ENCODE peak calls at places on chromosomes 6 and 20, in eight cellular contexts. One of them, this sample, is unnamed.

GRCh38 chr6:43389713-43390265 is 20.3 kb upstream of the ZNF318 start:
- DNase-seq in heart left ventricle: no peak
- DNase-seq in lower leg skin: no peak
- DNase-seq in HFFc6: no peak
- DNase-seq in AG08395: no peak
- DNase-seq in HT1080: no peak
- DNase-seq in GM04503: no peak
- DNase-seq in GM23338: no peak
- DNase-seq in this sample: no peak

GRCh38 chr6:107399927-107400326 is 59.4 kb downstream of the PDSS2 start:
- DNase-seq in AG08395: no peak
- DNase-seq in GM04503: no peak
- DNase-seq in lower leg skin: no peak
- DNase-seq in HFFc6: no peak
- DNase-seq in GM23338: peak
- DNase-seq in heart left ventricle: no peak
- DNase-seq in HT1080: no peak
- DNase-seq in this sample: no peak

GRCh38 chr6:4780360-4780812 is 4.2 kb downstream of the CDYL start:
- DNase-seq in heart left ventricle: no peak
- DNase-seq in AG08395: no peak
- DNase-seq in GM23338: peak
- DNase-seq in GM04503: no peak
- DNase-seq in HFFc6: peak
- DNase-seq in HT1080: peak
- DNase-seq in lower leg skin: no peak
- DNase-seq in this sample: no peak

GRCh38 chr6:124389127-124389526 is 573.1 kb upstream of the RNF217 start:
- DNase-seq in GM23338: peak
- DNase-seq in lower leg skin: no peak
- DNase-seq in heart left ventricle: no peak
- DNase-seq in HFFc6: no peak
- DNase-seq in AG08395: no peak
- DNase-seq in HT1080: no peak
- DNase-seq in GM04503: no peak
- DNase-seq in this sample: no peak

GRCh38 chr6:95280690-95281273 is 296.6 kb upstream of the MANEA start:
- DNase-seq in heart left ventricle: no peak
- DNase-seq in AG08395: no peak
- DNase-seq in HT1080: peak
- DNase-seq in HFFc6: no peak
- DNase-seq in GM04503: no peak
- DNase-seq in lower leg skin: no peak
- DNase-seq in GM23338: peak
- DNase-seq in this sample: no peak

GRCh38 chr6:88008821-88009220 is 38.8 kb upstream of the SPACA1 start:
- DNase-seq in GM04503: no peak
- DNase-seq in HFFc6: no peak
- DNase-seq in HT1080: peak
- DNase-seq in GM23338: no peak
- DNase-seq in lower leg skin: no peak
- DNase-seq in AG08395: no peak
- DNase-seq in heart left ventricle: no peak
- DNase-seq in this sample: no peak

GRCh38 chr20:52552181-52552872 is 360.7 kb upstream of the ZFP64 start:
- DNase-seq in HFFc6: no peak
- DNase-seq in GM23338: peak
- DNase-seq in AG08395: peak
- DNase-seq in lower leg skin: no peak
- DNase-seq in heart left ventricle: no peak
- DNase-seq in GM04503: peak
- DNase-seq in HT1080: peak
- DNase-seq in this sample: no peak

GRCh38 chr6:156774872-156775405 is 2.2 kb upstream of the ARID1B start:
- DNase-seq in lower leg skin: no peak
- DNase-seq in AG08395: no peak
- DNase-seq in GM23338: peak
- DNase-seq in GM04503: no peak
- DNase-seq in HFFc6: no peak
- DNase-seq in heart left ventricle: no peak
- DNase-seq in HT1080: no peak
- DNase-seq in this sample: no peak

GRCh38 chr6:25889877-25890853 is 16.1 kb upstream of the SLC17A3 start:
- DNase-seq in heart left ventricle: peak
- DNase-seq in HT1080: peak
- DNase-seq in GM04503: peak
- DNase-seq in GM23338: peak
- DNase-seq in AG08395: peak
- DNase-seq in lower leg skin: no peak
- DNase-seq in HFFc6: peak
- DNase-seq in this sample: no peak

GRCh38 chr6:36610576-36611336 is 16.6 kb downstream of the SRSF3 start:
- DNase-seq in HFFc6: peak
- DNase-seq in GM23338: no peak
- DNase-seq in HT1080: no peak
- DNase-seq in AG08395: no peak
- DNase-seq in GM04503: no peak
- DNase-seq in heart left ventricle: no peak
- DNase-seq in lower leg skin: peak
- DNase-seq in this sample: peak

GRCh38 chr6:158131926-158132325 is 36.1 kb downstream of the SERAC1 start:
- DNase-seq in HFFc6: peak
- DNase-seq in AG08395: peak
- DNase-seq in HT1080: peak
- DNase-seq in heart left ventricle: no peak
- DNase-seq in lower leg skin: no peak
- DNase-seq in GM23338: peak
- DNase-seq in GM04503: no peak
- DNase-seq in this sample: no peak

GRCh38 chr6:48511382-48511781 is 400.4 kb upstream of the PTCHD4 start:
- DNase-seq in HFFc6: no peak
- DNase-seq in lower leg skin: no peak
- DNase-seq in GM04503: no peak
- DNase-seq in heart left ventricle: no peak
- DNase-seq in HT1080: peak
- DNase-seq in AG08395: no peak
- DNase-seq in GM23338: no peak
- DNase-seq in this sample: no peak

GRCh38 chr6:163460307-163460782 is 45.8 kb downstream of the QKI start:
- DNase-seq in GM04503: peak
- DNase-seq in AG08395: peak
- DNase-seq in GM23338: no peak
- DNase-seq in lower leg skin: no peak
- DNase-seq in heart left ventricle: no peak
- DNase-seq in HFFc6: no peak
- DNase-seq in HT1080: peak
- DNase-seq in this sample: no peak

GRCh38 chr6:25315194-25315593 is 36.0 kb downstream of the CARMIL1 start:
- DNase-seq in heart left ventricle: no peak
- DNase-seq in HFFc6: no peak
- DNase-seq in GM04503: no peak
- DNase-seq in GM23338: peak
- DNase-seq in lower leg skin: no peak
- DNase-seq in AG08395: no peak
- DNase-seq in HT1080: no peak
- DNase-seq in this sample: no peak

GRCh38 chr20:41443667-41444066 is 77.0 kb upstream of the EMILIN3 start:
- DNase-seq in AG08395: no peak
- DNase-seq in lower leg skin: no peak
- DNase-seq in HT1080: no peak
- DNase-seq in HFFc6: no peak
- DNase-seq in GM23338: no peak
- DNase-seq in heart left ventricle: no peak
- DNase-seq in GM04503: no peak
- DNase-seq in this sample: no peak